ENCODE peak calls at places on chromosomes 7 and 10, in seven cellular contexts. One of them, this sample, is unnamed.

GRCh38 chr10:123262456-123262855 is 108.3 kb downstream of the BUB3 start:
- DNase-seq in HCT116: no peak
- DNase-seq in colonic mucosa: no peak
- DNase-seq in mammary epithelial cell: no peak
- DNase-seq in endothelial cell of umbilical vein: no peak
- DNase-seq in GM23248: no peak
- DNase-seq in IMR-90: no peak
- DNase-seq in this sample: no peak

GRCh38 chr7:88927-89921 is 103.1 kb upstream of the FAM20C start:
- DNase-seq in HCT116: no peak
- DNase-seq in colonic mucosa: no peak
- DNase-seq in mammary epithelial cell: peak; percentile 92
- DNase-seq in endothelial cell of umbilical vein: peak; percentile 84
- DNase-seq in GM23248: peak; percentile 97
- DNase-seq in IMR-90: peak; percentile 96
- DNase-seq in this sample: peak; percentile 85

GRCh38 chr10:62046522-62047239 is 145.2 kb downstream of the ARID5B start:
- DNase-seq in HCT116: no peak
- DNase-seq in colonic mucosa: no peak
- DNase-seq in mammary epithelial cell: peak; percentile 77
- DNase-seq in endothelial cell of umbilical vein: peak; percentile 70
- DNase-seq in GM23248: peak; percentile 70
- DNase-seq in IMR-90: peak; percentile 47
- DNase-seq in this sample: no peak

GRCh38 chr10:67077376-67077775 is 151.5 kb downstream of the LRRTM3 start:
- DNase-seq in HCT116: no peak
- DNase-seq in colonic mucosa: no peak
- DNase-seq in mammary epithelial cell: no peak
- DNase-seq in endothelial cell of umbilical vein: no peak
- DNase-seq in GM23248: no peak
- DNase-seq in IMR-90: no peak
- DNase-seq in this sample: no peak

GRCh38 chr10:71213761-71214440 is 1.5 kb downstream of the UNC5B start:
- DNase-seq in HCT116: no peak
- DNase-seq in colonic mucosa: peak; percentile 41
- DNase-seq in mammary epithelial cell: peak; percentile 56
- DNase-seq in endothelial cell of umbilical vein: peak; percentile 29
- DNase-seq in GM23248: peak; percentile 85
- DNase-seq in IMR-90: peak; percentile 80
- DNase-seq in this sample: no peak

GRCh38 chr7:157432541-157432956 is 95.7 kb downstream of the DNAJB6 start:
- DNase-seq in HCT116: peak; percentile 46
- DNase-seq in colonic mucosa: peak; percentile 69
- DNase-seq in mammary epithelial cell: peak; percentile 63
- DNase-seq in endothelial cell of umbilical vein: no peak
- DNase-seq in GM23248: peak; percentile 87
- DNase-seq in IMR-90: peak; percentile 68
- DNase-seq in this sample: peak; percentile 82

GRCh38 chr7:111746950-111747349 is 184.7 kb upstream of the IMMP2L start:
- DNase-seq in HCT116: no peak
- DNase-seq in colonic mucosa: no peak
- DNase-seq in mammary epithelial cell: no peak
- DNase-seq in endothelial cell of umbilical vein: no peak
- DNase-seq in GM23248: no peak
- DNase-seq in IMR-90: no peak
- DNase-seq in this sample: no peak

GRCh38 chr10:100470367-100470766 is 7.6 kb downstream of the WNT8B start:
- DNase-seq in HCT116: no peak
- DNase-seq in colonic mucosa: no peak
- DNase-seq in mammary epithelial cell: no peak
- DNase-seq in endothelial cell of umbilical vein: no peak
- DNase-seq in GM23248: peak; percentile 55
- DNase-seq in IMR-90: peak; percentile 11
- DNase-seq in this sample: no peak

GRCh38 chr10:86287422-86287793 is 79.2 kb downstream of the GRID1 start:
- DNase-seq in HCT116: no peak
- DNase-seq in colonic mucosa: no peak
- DNase-seq in mammary epithelial cell: no peak
- DNase-seq in endothelial cell of umbilical vein: no peak
- DNase-seq in GM23248: no peak
- DNase-seq in IMR-90: no peak
- DNase-seq in this sample: no peak

GRCh38 chr10:110356628-110357245 is 52.0 kb upstream of the SMNDC1 start:
- DNase-seq in HCT116: peak; percentile 72
- DNase-seq in colonic mucosa: peak; percentile 29
- DNase-seq in mammary epithelial cell: peak; percentile 87
- DNase-seq in endothelial cell of umbilical vein: no peak
- DNase-seq in GM23248: no peak
- DNase-seq in IMR-90: peak; percentile 94
- DNase-seq in this sample: peak; percentile 95

GRCh38 chr7:95840953-95841950 is 68.9 kb downstream of the DYNC1I1 start:
- DNase-seq in HCT116: peak; percentile 8
- DNase-seq in colonic mucosa: no peak
- DNase-seq in mammary epithelial cell: no peak
- DNase-seq in endothelial cell of umbilical vein: no peak
- DNase-seq in GM23248: peak; percentile 10
- DNase-seq in IMR-90: no peak
- DNase-seq in this sample: no peak

GRCh38 chr10:113020425-113020753 is 70.3 kb downstream of the TCF7L2 start:
- DNase-seq in HCT116: no peak
- DNase-seq in colonic mucosa: no peak
- DNase-seq in mammary epithelial cell: no peak
- DNase-seq in endothelial cell of umbilical vein: no peak
- DNase-seq in GM23248: no peak
- DNase-seq in IMR-90: no peak
- DNase-seq in this sample: no peak

GRCh38 chr10:11876805-11877395 is 53.7 kb downstream of the PROSER2 start:
- DNase-seq in HCT116: no peak
- DNase-seq in colonic mucosa: no peak
- DNase-seq in mammary epithelial cell: no peak
- DNase-seq in endothelial cell of umbilical vein: no peak
- DNase-seq in GM23248: no peak
- DNase-seq in IMR-90: no peak
- DNase-seq in this sample: no peak

GRCh38 chr7:45924283-45924682 is 3.2 kb upstream of the IGFBP3 start:
- DNase-seq in HCT116: no peak
- DNase-seq in colonic mucosa: no peak
- DNase-seq in mammary epithelial cell: peak; percentile 93
- DNase-seq in endothelial cell of umbilical vein: peak; percentile 14
- DNase-seq in GM23248: peak; percentile 95
- DNase-seq in IMR-90: peak; percentile 76
- DNase-seq in this sample: no peak

GRCh38 chr7:28315565-28316420 is 96.5 kb upstream of the CREB5 start:
- DNase-seq in HCT116: no peak
- DNase-seq in colonic mucosa: no peak
- DNase-seq in mammary epithelial cell: peak; percentile 74
- DNase-seq in endothelial cell of umbilical vein: no peak
- DNase-seq in GM23248: peak; percentile 54
- DNase-seq in IMR-90: peak; percentile 87
- DNase-seq in this sample: no peak

GRCh38 chr7:36021367-36021766 is 131.7 kb upstream of the EEPD1 start:
- DNase-seq in HCT116: peak; percentile 10
- DNase-seq in colonic mucosa: no peak
- DNase-seq in mammary epithelial cell: no peak
- DNase-seq in endothelial cell of umbilical vein: peak; percentile 23
- DNase-seq in GM23248: peak; percentile 10
- DNase-seq in IMR-90: no peak
- DNase-seq in this sample: no peak

GRCh38 chr7:128209229-128210035 is 31.6 kb upstream of the LEP start:
- DNase-seq in HCT116: peak; percentile 63
- DNase-seq in colonic mucosa: peak; percentile 69
- DNase-seq in mammary epithelial cell: peak; percentile 60
- DNase-seq in endothelial cell of umbilical vein: peak; percentile 77
- DNase-seq in GM23248: peak; percentile 86
- DNase-seq in IMR-90: peak; percentile 69
- DNase-seq in this sample: peak; percentile 81

GRCh38 chr7:44391171-44391570 is 65.8 kb upstream of the CAMK2B start:
- DNase-seq in HCT116: no peak
- DNase-seq in colonic mucosa: peak; percentile 11
- DNase-seq in mammary epithelial cell: no peak
- DNase-seq in endothelial cell of umbilical vein: no peak
- DNase-seq in GM23248: no peak
- DNase-seq in IMR-90: no peak
- DNase-seq in this sample: no peak

GRCh38 chr10:132058793-132059759 is 6.7 kb upstream of the JAKMIP3 start:
- DNase-seq in HCT116: no peak
- DNase-seq in colonic mucosa: no peak
- DNase-seq in mammary epithelial cell: no peak
- DNase-seq in endothelial cell of umbilical vein: no peak
- DNase-seq in GM23248: no peak
- DNase-seq in IMR-90: no peak
- DNase-seq in this sample: no peak

DNA sequence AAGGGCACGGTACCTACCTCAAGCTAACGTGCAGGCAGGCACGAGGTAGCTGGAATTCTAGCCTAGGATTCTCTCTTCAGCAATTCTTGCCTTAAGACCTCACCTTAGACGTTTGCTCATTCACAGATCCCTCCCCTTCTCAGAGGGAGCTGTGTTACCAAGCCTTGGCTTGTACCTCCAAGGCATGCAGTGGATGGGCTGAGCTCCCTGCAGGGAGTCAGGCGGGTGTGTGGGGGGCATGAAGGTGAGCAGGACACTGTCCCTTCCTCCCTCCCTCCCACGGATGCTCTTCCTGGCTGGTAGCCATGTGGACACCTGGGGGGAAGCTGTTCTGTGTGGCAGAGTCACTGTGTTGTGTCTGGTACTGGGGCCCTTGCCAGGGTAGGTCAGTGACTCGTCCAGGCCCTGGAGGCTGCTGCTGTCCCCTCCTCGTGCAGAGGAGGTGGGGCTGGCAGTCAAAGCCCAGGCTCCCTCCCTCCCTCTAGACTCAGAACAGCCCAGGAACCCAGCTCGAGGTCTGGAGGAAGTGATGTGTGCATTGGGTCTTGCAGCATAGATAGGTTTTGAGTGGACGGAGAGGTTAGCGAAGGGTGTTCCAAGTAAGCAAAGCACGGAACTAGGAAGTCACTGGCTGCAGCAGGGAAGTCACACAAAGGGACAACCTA is 222.2 kb upstream of the SH2B2 start:
- DNase-seq in HCT116: no peak
- DNase-seq in colonic mucosa: no peak
- DNase-seq in mammary epithelial cell: peak; percentile 64
- DNase-seq in endothelial cell of umbilical vein: no peak
- DNase-seq in GM23248: peak; percentile 42
- DNase-seq in IMR-90: peak; percentile 26
- DNase-seq in this sample: peak; percentile 82
- H3K9ac ChIP-seq in HCT116: peak overlapping the region; percentile 57
- H3K9ac ChIP-seq in colonic mucosa: peak overlapping the region; percentile 46
- H3K9ac ChIP-seq in mammary epithelial cell: peak overlapping the region; percentile 58
- H3K9ac ChIP-seq in endothelial cell of umbilical vein: no peak overlapping the region
- H3K9ac ChIP-seq in GM23248: no peak overlapping the region
- H3K9ac ChIP-seq in IMR-90: no peak overlapping the region
- H3K9ac ChIP-seq in this sample: no peak overlapping the region

GRCh38 chr7:138295049-138295637 is 164.9 kb upstream of the TRIM24 start:
- DNase-seq in HCT116: no peak
- DNase-seq in colonic mucosa: peak; percentile 28
- DNase-seq in mammary epithelial cell: no peak
- DNase-seq in endothelial cell of umbilical vein: no peak
- DNase-seq in GM23248: no peak
- DNase-seq in IMR-90: no peak
- DNase-seq in this sample: no peak
- H3K9ac ChIP-seq in HCT116: no peak overlapping the region
- H3K9ac ChIP-seq in colonic mucosa: no peak overlapping the region
- H3K9ac ChIP-seq in mammary epithelial cell: no peak overlapping the region
- H3K9ac ChIP-seq in endothelial cell of umbilical vein: no peak overlapping the region
- H3K9ac ChIP-seq in GM23248: no peak overlapping the region
- H3K9ac ChIP-seq in IMR-90: no peak overlapping the region
- H3K9ac ChIP-seq in this sample: no peak overlapping the region

DNA sequence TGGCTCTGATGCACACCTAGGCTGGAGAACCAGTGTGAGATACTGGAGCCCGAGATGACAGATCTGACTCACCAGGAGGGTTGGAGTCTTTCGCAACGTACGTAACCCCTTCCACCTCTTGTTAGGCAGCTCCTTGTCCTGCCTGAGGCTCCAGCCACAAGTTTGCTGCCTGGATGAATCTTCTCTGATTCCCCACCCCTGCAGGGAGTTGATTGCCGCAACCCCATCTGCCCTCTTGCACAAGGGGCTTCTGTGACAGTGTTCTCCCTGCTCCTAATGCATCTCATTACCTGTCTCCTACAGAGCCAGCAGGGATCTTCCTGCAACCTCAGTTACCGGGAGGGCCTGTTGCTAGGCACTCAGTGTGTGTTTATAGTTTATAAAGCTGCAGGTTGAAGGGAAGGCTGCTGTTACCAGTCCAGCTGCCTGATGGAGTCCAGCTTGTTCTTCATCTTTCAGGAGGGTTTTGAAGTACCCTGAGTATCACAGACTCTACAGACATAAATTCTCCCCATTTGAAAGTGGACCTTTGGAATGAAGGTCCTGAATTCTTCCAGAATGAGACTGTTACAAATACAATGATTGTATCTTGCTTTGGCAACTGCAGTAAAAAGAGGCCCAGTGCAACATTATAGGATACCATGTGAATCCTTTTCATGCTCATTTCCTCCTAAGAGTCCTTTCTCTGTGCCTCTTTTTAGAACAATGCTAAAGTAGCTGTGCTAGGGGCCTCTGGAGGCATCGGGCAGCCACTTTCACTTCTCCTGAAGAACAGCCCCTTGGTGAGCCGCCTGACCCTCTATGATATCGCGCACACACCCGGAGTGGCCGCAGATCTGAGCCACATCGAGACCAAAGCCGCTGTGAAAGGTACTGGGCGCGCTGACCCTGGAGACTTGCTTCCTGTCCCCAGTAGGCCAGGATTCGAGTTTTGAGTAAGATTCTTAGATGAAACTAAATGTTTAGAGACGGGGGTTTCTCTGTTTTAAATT is 6.5 kb downstream of the MDH2 start:
- DNase-seq in HCT116: no peak
- DNase-seq in colonic mucosa: no peak
- DNase-seq in mammary epithelial cell: peak; percentile 91
- DNase-seq in endothelial cell of umbilical vein: no peak
- DNase-seq in GM23248: peak; percentile 74
- DNase-seq in IMR-90: peak; percentile 77
- DNase-seq in this sample: no peak
- H3K9ac ChIP-seq in HCT116: no peak overlapping the region
- H3K9ac ChIP-seq in colonic mucosa: no peak overlapping the region
- H3K9ac ChIP-seq in mammary epithelial cell: peak overlapping the region; percentile 14
- H3K9ac ChIP-seq in endothelial cell of umbilical vein: no peak overlapping the region
- H3K9ac ChIP-seq in GM23248: peak overlapping the region; percentile 58
- H3K9ac ChIP-seq in IMR-90: no peak overlapping the region
- H3K9ac ChIP-seq in this sample: no peak overlapping the region

DNA sequence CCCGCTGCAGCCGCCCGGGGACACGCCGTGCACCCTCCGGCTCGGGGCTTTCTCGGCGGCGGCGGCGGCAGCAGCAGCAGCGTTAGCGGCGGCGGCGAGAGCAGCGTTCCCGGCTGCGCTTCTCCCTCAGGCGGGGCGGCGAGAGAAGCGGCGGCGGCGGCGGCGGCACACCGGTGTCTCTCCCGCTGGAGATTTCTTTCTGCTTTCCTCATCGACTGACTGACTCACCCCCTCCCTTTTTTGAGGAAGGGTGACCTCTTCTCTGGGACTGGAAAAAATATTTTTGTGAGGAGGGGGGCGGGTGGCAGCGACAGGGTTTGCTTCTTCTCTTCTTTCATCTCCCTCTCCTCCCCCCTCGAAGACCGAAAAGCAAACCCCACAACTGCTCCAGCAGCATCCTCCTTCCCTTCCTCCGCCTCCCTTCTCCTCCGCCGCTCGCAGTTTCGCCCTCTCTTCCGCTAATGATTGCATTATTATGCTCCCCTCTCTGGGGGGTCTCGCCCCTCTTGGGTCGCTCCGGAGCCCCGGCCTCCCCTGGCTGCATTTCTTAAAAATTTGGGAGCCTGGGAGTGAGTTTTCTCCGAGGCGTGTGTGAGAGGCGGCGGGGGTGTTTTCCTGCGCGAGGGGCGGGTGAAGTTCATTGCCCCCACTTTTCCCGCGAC is 343 bp downstream of the AUTS2 start:
- DNase-seq in HCT116: no peak
- DNase-seq in colonic mucosa: peak; percentile 19
- DNase-seq in mammary epithelial cell: peak; percentile 4
- DNase-seq in endothelial cell of umbilical vein: no peak
- DNase-seq in GM23248: no peak
- DNase-seq in IMR-90: no peak
- DNase-seq in this sample: peak; percentile 65
- H3K9ac ChIP-seq in HCT116: no peak overlapping the region
- H3K9ac ChIP-seq in colonic mucosa: peak overlapping the region; percentile 14
- H3K9ac ChIP-seq in mammary epithelial cell: no peak overlapping the region
- H3K9ac ChIP-seq in endothelial cell of umbilical vein: no peak overlapping the region
- H3K9ac ChIP-seq in GM23248: peak overlapping the region; percentile 61
- H3K9ac ChIP-seq in IMR-90: peak overlapping the region; percentile 59
- H3K9ac ChIP-seq in this sample: no peak overlapping the region

This sample was measured in kidney.